ENCODE peak calls at places on chromosomes 1 and 21, in four cellular contexts. One of them, this sample, is unnamed.
A peak's percentile ranks its signal among the peaks of the same experiment; 100 is the strongest.

GRCh38 chr1:55216078-55216477 is 914 bp upstream of the USP24 start:
- DNase-seq in mammary epithelial cell: no peak
- DNase-seq in A549: no peak
- DNase-seq in tibial artery: no peak
- DNase-seq in this sample: no peak

GRCh38 chr1:181073638-181074037 is 14.9 kb upstream of the IER5 start:
- DNase-seq in mammary epithelial cell: peak; percentile 87
- DNase-seq in A549: peak; percentile 69
- DNase-seq in tibial artery: no peak
- DNase-seq in this sample: no peak

GRCh38 chr1:199015799-199016198 is 377.0 kb downstream of the PTPRC start:
- DNase-seq in mammary epithelial cell: no peak
- DNase-seq in A549: no peak
- DNase-seq in tibial artery: no peak
- DNase-seq in this sample: no peak

GRCh38 chr1:203695116-203695515 is 68.5 kb downstream of the ATP2B4 start:
- DNase-seq in mammary epithelial cell: no peak
- DNase-seq in A549: no peak
- DNase-seq in tibial artery: peak; percentile 96
- DNase-seq in this sample: no peak

GRCh38 chr1:111563619-111564018 is 56.0 kb upstream of the RAP1A start:
- DNase-seq in mammary epithelial cell: peak; percentile 68
- DNase-seq in A549: peak; percentile 14
- DNase-seq in tibial artery: no peak
- DNase-seq in this sample: no peak

GRCh38 chr1:198864695-198865094 is 225.9 kb downstream of the PTPRC start:
- DNase-seq in mammary epithelial cell: no peak
- DNase-seq in A549: no peak
- DNase-seq in tibial artery: no peak
- DNase-seq in this sample: no peak

GRCh38 chr21:41112740-41113692 is 54.9 kb upstream of the BACE2 start:
- DNase-seq in mammary epithelial cell: peak; percentile 96
- DNase-seq in A549: no peak
- DNase-seq in tibial artery: no peak
- DNase-seq in this sample: peak; percentile 20

GRCh38 chr1:33348676-33349080 is 27.8 kb upstream of the A3GALT2 start:
- DNase-seq in mammary epithelial cell: no peak
- DNase-seq in A549: peak; percentile 12
- DNase-seq in tibial artery: no peak
- DNase-seq in this sample: no peak

GRCh38 chr1:29380532-29380931 is 144.2 kb downstream of the PTPRU start:
- DNase-seq in mammary epithelial cell: peak; percentile 89
- DNase-seq in A549: no peak
- DNase-seq in tibial artery: no peak
- DNase-seq in this sample: no peak

GRCh38 chr1:155974208-155975165 is 3.9 kb downstream of the ARHGEF2 start:
- DNase-seq in mammary epithelial cell: no peak
- DNase-seq in A549: no peak
- DNase-seq in tibial artery: no peak
- DNase-seq in this sample: no peak

GRCh38 chr1:224707849-224708725 is 92.0 kb downstream of the CNIH3 start:
- DNase-seq in mammary epithelial cell: peak; percentile 75
- DNase-seq in A549: no peak
- DNase-seq in tibial artery: no peak
- DNase-seq in this sample: no peak

GRCh38 chr1:200733907-200734306 is 4.8 kb upstream of the CAMSAP2 start:
- DNase-seq in mammary epithelial cell: peak; percentile 78
- DNase-seq in A549: no peak
- DNase-seq in tibial artery: no peak
- DNase-seq in this sample: no peak

GRCh38 chr1:154837679-154838171 is 32.4 kb downstream of the KCNN3 start:
- DNase-seq in mammary epithelial cell: no peak
- DNase-seq in A549: no peak
- DNase-seq in tibial artery: no peak
- DNase-seq in this sample: no peak

GRCh38 chr1:212612251-212612961 is 3.8 kb downstream of the ATF3 start:
- DNase-seq in mammary epithelial cell: no peak
- DNase-seq in A549: no peak
- DNase-seq in tibial artery: no peak
- DNase-seq in this sample: no peak

GRCh38 chr1:41397943-41398342 is 36.7 kb downstream of the FOXO6 start:
- DNase-seq in mammary epithelial cell: no peak
- DNase-seq in A549: no peak
- DNase-seq in tibial artery: no peak
- DNase-seq in this sample: no peak

GRCh38 chr21:37868896-37869295 is 47.4 kb downstream of the KCNJ6 start:
- DNase-seq in mammary epithelial cell: peak; percentile 52
- DNase-seq in A549: no peak
- DNase-seq in tibial artery: no peak
- DNase-seq in this sample: no peak

GRCh38 chr1:8345621-8346415 is 27.9 kb downstream of the SLC45A1 start:
- DNase-seq in mammary epithelial cell: no peak
- DNase-seq in A549: no peak
- DNase-seq in tibial artery: peak; percentile 62
- DNase-seq in this sample: no peak
- H3K27ac ChIP-seq in mammary epithelial cell: no peak overlapping the region
- H3K27ac ChIP-seq in A549: peak overlapping the region; percentile 94
- H3K27ac ChIP-seq in tibial artery: peak overlapping the region; percentile 94
- H3K27ac ChIP-seq in this sample: no peak overlapping the region

GRCh38 chr1:163399976-163400375 is 78.2 kb downstream of the NUF2 start:
- DNase-seq in mammary epithelial cell: no peak
- DNase-seq in A549: no peak
- DNase-seq in tibial artery: no peak
- DNase-seq in this sample: peak; percentile 84
- H3K4me3 ChIP-seq in mammary epithelial cell: no peak overlapping the region
- H3K4me3 ChIP-seq in A549: no peak overlapping the region
- H3K4me3 ChIP-seq in tibial artery: no peak overlapping the region
- H3K4me3 ChIP-seq in this sample: no peak overlapping the region

GRCh38 chr1:23177438-23178380 is 9.1 kb upstream of the LUZP1 start:
- DNase-seq in mammary epithelial cell: peak; percentile 69
- DNase-seq in A549: no peak
- DNase-seq in tibial artery: peak; percentile 84
- DNase-seq in this sample: no peak
- H3K27ac ChIP-seq in mammary epithelial cell: peak overlapping the region; percentile 45
- H3K27ac ChIP-seq in A549: peak overlapping the region; percentile 79
- H3K27ac ChIP-seq in tibial artery: peak overlapping the region; percentile 89
- H3K27ac ChIP-seq in this sample: no peak overlapping the region

GRCh38 chr1:36149973-36150295 is 648 bp upstream of the TRAPPC3 start:
- DNase-seq in mammary epithelial cell: no peak
- DNase-seq in A549: no peak
- DNase-seq in tibial artery: peak; percentile 81
- DNase-seq in this sample: no peak
- H3K4me3 ChIP-seq in mammary epithelial cell: no peak overlapping the region
- H3K4me3 ChIP-seq in A549: no peak overlapping the region
- H3K4me3 ChIP-seq in tibial artery: peak overlapping the region; percentile 93
- H3K4me3 ChIP-seq in this sample: no peak overlapping the region

GRCh38 chr1:234628099-234628498 is 18.1 kb upstream of the IRF2BP2 start:
- DNase-seq in mammary epithelial cell: peak; percentile 84
- DNase-seq in A549: peak; percentile 71
- DNase-seq in tibial artery: no peak
- DNase-seq in this sample: no peak

GRCh38 chr1:234627009-234627950 is 17.3 kb upstream of the IRF2BP2 start:
- DNase-seq in mammary epithelial cell: no peak
- DNase-seq in A549: no peak
- DNase-seq in tibial artery: no peak
- DNase-seq in this sample: no peak

GRCh38 chr1:234621657-234622335 is 11.8 kb upstream of the IRF2BP2 start:
- DNase-seq in mammary epithelial cell: peak; percentile 55
- DNase-seq in A549: no peak
- DNase-seq in tibial artery: no peak
- DNase-seq in this sample: no peak

GRCh38 chr1:234626391-234626790 is 16.4 kb upstream of the IRF2BP2 start:
- DNase-seq in mammary epithelial cell: no peak
- DNase-seq in A549: no peak
- DNase-seq in tibial artery: no peak
- DNase-seq in this sample: no peak

GRCh38 chr1:234624718-234625117 is 14.7 kb upstream of the IRF2BP2 start:
- DNase-seq in mammary epithelial cell: no peak
- DNase-seq in A549: no peak
- DNase-seq in tibial artery: no peak
- DNase-seq in this sample: no peak
- H3K27ac ChIP-seq in mammary epithelial cell: no peak overlapping the region
- H3K27ac ChIP-seq in A549: peak overlapping the region; percentile 39
- H3K27ac ChIP-seq in tibial artery: peak overlapping the region; percentile 39
- H3K27ac ChIP-seq in this sample: no peak overlapping the region

DNA sequence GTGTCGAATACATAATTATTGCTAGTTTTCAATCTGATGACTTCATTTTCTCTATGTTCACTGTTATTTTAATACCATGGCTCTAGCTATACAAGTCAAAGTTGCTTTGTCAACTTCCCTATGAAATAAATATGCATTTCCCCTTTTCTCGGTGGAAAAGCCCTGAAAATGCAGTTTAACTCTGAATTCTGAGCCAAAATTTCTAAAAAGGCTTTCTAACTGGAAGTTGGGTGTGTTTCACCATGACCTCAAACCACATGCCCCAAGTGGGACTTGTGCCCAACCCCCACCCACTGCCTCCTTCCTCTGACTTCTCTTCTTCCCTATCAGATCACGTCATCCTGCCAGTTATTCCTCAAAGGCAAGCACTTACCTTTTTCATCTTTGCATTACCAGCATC is 8.9 kb downstream of the MKNK1 start:
- DNase-seq in mammary epithelial cell: no peak
- DNase-seq in A549: no peak
- DNase-seq in tibial artery: peak; percentile 78
- DNase-seq in this sample: no peak
- H3K4me3 ChIP-seq in mammary epithelial cell: no peak overlapping the region
- H3K4me3 ChIP-seq in A549: no peak overlapping the region
- H3K4me3 ChIP-seq in tibial artery: no peak overlapping the region
- H3K4me3 ChIP-seq in this sample: no peak overlapping the region